ENCODE peak calls at places on chromosomes 1 and 21, in five cellular contexts. R is esophagus squamous epithelium, T is pancreas, G is prostate gland, Y is lower lobe of right lung. Q is an unnamed sample.

GRCh38 chr1:169129109-169129789 is 22.8 kb downstream of the ATP1B1 start:
- DNase-seq in R (no peak), T (no peak), G (no peak), Y (no peak), Q (no peak)

GRCh38 chr21:15090390-15090789 is 25.6 kb upstream of the NRIP1 start:
- DNase-seq in R (no peak), T (no peak), G (no peak), Y (no peak), Q (no peak)

GRCh38 chr1:83796409-83796808 is 202.5 kb downstream of the TTLL7 start:
- DNase-seq in R (no peak), T (no peak), G (no peak), Y (no peak), Q (no peak)

GRCh38 chr1:205600085-205600484 is 31.7 kb downstream of the ELK4 start:
- DNase-seq in R (no peak), T (no peak), G (no peak), Y (no peak), Q (no peak)

GRCh38 chr1:207067185-207067584 is 14.1 kb downstream of the PFKFB2 start:
- DNase-seq in R (no peak), T (no peak), G (no peak), Y (no peak), Q (no peak)

GRCh38 chr1:91876040-91876470 is 9.9 kb downstream of the TGFBR3 start:
- DNase-seq in R (no peak), T (no peak), G (no peak), Y (no peak), Q (no peak)

GRCh38 chr1:235511470-235512240 is 7.4 kb upstream of the B3GALNT2 start:
- DNase-seq in R (no peak), T (no peak), G (no peak), Y (no peak), Q (no peak)

GRCh38 chr1:97902067-97902466 is 18.8 kb downstream of the DPYD start:
- DNase-seq in R (no peak), T (no peak), G (no peak), Y (no peak), Q (no peak)

GRCh38 chr1:27360159-27361043 is 6.4 kb downstream of the MAP3K6 start:
- DNase-seq in R (no peak), T (peak), G (no peak), Y (peak), Q (peak)

GRCh38 chr1:21916447-21917240 is 20.5 kb downstream of the HSPG2 start:
- DNase-seq in R (no peak), T (no peak), G (no peak), Y (no peak), Q (no peak)

GRCh38 chr1:236123563-236123962 is 18.8 kb upstream of the GPR137B start:
- DNase-seq in R (no peak), T (no peak), G (no peak), Y (no peak), Q (no peak)

GRCh38 chr1:20057886-20058420 is 12.0 kb upstream of the PLA2G5 start:
- DNase-seq in R (no peak), T (no peak), G (no peak), Y (no peak), Q (no peak)

GRCh38 chr1:28812669-28813468 is 899 bp downstream of the OPRD1 start:
- DNase-seq in R (no peak), T (no peak), G (no peak), Y (no peak), Q (no peak)

GRCh38 chr1:51829058-51829457 is 49.5 kb downstream of the NRDC start:
- DNase-seq in R (no peak), T (no peak), G (no peak), Y (no peak), Q (no peak)

GRCh38 chr1:93705897-93706500 is 24.4 kb upstream of the BCAR3 start:
- DNase-seq in R (no peak), T (no peak), G (no peak), Y (no peak), Q (no peak)

GRCh38 chr1:164912290-164912689 is 353.3 kb downstream of the PBX1 start:
- DNase-seq in R (no peak), T (no peak), G (no peak), Y (no peak), Q (no peak)

GRCh38 chr1:94118471-94118870 is 2.5 kb downstream of the ABCA4 start:
- DNase-seq in R (no peak), T (no peak), G (no peak), Y (no peak), Q (no peak)

GRCh38 chr1:1069711-1070676 is 4.1 kb downstream of the RNF223 start:
- DNase-seq in R (no peak), T (peak), G (no peak), Y (no peak), Q (no peak)

GRCh38 chr1:77282866-77283539 is 1.2 kb downstream of the AK5 start:
- DNase-seq in R (no peak), T (no peak), G (no peak), Y (no peak), Q (no peak)

GRCh38 chr1:24526045-24526444 is 23.4 kb downstream of the RCAN3 start:
- DNase-seq in R (no peak), T (no peak), G (no peak), Y (no peak), Q (no peak)

GRCh38 chr1:27402349-27402754 is 9.9 kb downstream of the GPR3 start:
- DNase-seq in R (no peak), T (peak), G (peak), Y (peak), Q (peak)

GRCh38 chr21:34580181-34580700 is 34.7 kb downstream of the RCAN1 start:
- DNase-seq in R (no peak), T (peak), G (no peak), Y (no peak), Q (peak)
- TF ChIP-seq CTCF in R (no peak), T (no peak), G (no peak), Y (no peak), Q (no peak)

GRCh38 chr1:233295775-233296322 is 324 bp upstream of the PCNX2 start:
- DNase-seq in R (no peak), T (no peak), G (no peak), Y (no peak), Q (no peak)
- H3K27ac ChIP-seq in R (peak), T (no peak), G (no peak), Y (peak), Q (no peak)

GRCh38 chr21:45386336-45386727 is 18.6 kb upstream of the COL18A1 start:
- DNase-seq in R (no peak), T (peak), G (no peak), Y (peak), Q (no peak)
- H3K4me3 ChIP-seq in R (no peak), T (no peak), G (no peak), Y (no peak), Q (no peak)

DNA sequence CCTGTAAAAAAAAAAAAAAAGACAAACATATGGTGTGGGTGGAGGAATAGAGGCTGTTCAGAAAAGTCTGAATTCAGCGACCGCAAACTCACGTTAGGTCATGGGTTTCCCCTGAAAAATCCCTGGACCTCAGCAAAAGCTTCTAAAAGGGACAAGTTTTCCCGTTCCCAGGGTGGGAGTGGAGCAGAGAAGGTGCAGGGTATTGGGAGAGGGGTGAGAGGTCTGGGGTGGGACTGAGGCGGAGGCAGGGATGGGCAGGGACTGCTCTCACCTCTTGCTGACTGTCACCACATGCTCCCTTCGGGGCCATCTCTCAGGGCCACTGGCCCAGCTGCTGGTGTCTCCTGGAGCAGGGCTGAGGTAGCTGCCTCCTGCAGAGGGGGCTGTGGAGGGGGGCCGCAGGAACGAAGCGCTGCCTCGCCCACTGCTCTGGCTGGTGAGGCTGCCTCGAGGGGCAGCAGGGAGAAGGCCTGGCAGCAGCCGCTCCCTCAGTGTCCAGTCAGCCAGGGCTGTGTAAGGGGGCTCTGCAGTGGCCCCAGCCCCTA is 2.7 kb upstream of the TAGLN2 start:
- DNase-seq in R (no peak), T (no peak), G (no peak), Y (no peak), Q (no peak)
- TF ChIP-seq CTCF in R (no peak), T (no peak), G (no peak), Y (no peak), Q (no peak)

DNA sequence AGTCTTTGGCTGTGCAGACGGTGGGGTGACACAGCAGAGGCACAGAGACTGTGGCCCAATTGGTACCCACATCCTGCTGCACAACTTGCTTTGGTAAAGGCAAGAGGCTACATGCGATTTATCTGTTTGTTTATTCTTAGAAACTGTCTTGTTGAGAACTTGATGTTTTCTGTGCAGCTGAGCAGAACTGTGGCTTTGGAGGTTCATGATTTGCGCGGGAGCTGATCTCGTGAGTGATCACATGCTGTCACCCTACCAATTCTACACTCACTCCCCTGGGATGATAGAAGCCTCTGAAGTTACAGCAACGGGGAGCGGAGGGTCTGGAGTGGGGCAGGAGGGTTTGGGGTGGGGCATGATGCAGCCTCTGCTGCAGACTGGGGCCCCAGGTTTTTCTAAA is 83.7 kb downstream of the GRIK3 start:
- DNase-seq in R (no peak), T (no peak), G (no peak), Y (no peak), Q (no peak)
- H3K27ac ChIP-seq in R (no peak), T (no peak), G (no peak), Y (no peak), Q (no peak)